ENCODE peak calls at places on chromosomes 2 and 18, in ten cellular contexts. B, U, P, R, Z, W, X, Y, G and I are unnamed samples. For H3K27me3 and H3K36me3, the result is how much of the 10 kb centered on the place peaks cover.

GRCh38 chr2:226849349-226849748 is 13.5 kb downstream of the RHBDD1 start:
- DNase-seq in U (no peak), P (no peak), X (no peak), B (no peak), Z (no peak), Y (no peak), W (no peak), R (no peak), G (no peak), I (no peak)

GRCh38 chr2:37692731-37693130 is 21.3 kb upstream of the CDC42EP3 start:
- DNase-seq in G (no peak), U (no peak), W (no peak), P (no peak), Y (peak), X (no peak), R (peak), Z (no peak), B (no peak), I (no peak)

GRCh38 chr2:44705356-44705755 is 236.1 kb upstream of the SIX3 start:
- DNase-seq in Z (no peak), G (no peak), U (no peak), P (no peak), W (no peak), X (no peak), B (no peak), R (no peak), Y (no peak), I (no peak)

GRCh38 chr2:215542690-215543089 is 106.8 kb upstream of the FN1 start:
- DNase-seq in Z (no peak), B (no peak), X (no peak), G (no peak), U (no peak), W (no peak), Y (no peak), R (no peak), P (no peak), I (no peak)

GRCh38 chr2:119059940-119060339 is 98.6 kb downstream of the C1QL2 start:
- DNase-seq in Z (no peak), G (no peak), R (no peak), U (no peak), W (no peak), B (no peak), Y (no peak), P (no peak), X (no peak), I (no peak)

GRCh38 chr2:1791670-1792069 is 47.4 kb upstream of the PXDN start:
- DNase-seq in P (peak), W (no peak), Z (no peak), Y (no peak), G (no peak), U (no peak), X (no peak), B (no peak), R (peak), I (no peak)

GRCh38 chr2:60948926-60949579 is 67.7 kb downstream of the REL start:
- DNase-seq in B (no peak), Z (no peak), Y (peak), X (no peak), G (no peak), W (no peak), R (peak), P (peak), U (no peak), I (no peak)

GRCh38 chr2:197261808-197262226 is 48.8 kb downstream of the ANKRD44 start:
- DNase-seq in P (no peak), X (no peak), R (peak), W (no peak), Y (no peak), G (no peak), Z (no peak), B (no peak), U (no peak), I (no peak)

GRCh38 chr2:86319700-86320369 is 17.6 kb downstream of the REEP1 start:
- DNase-seq in Y (no peak), P (no peak), Z (no peak), R (no peak), G (no peak), B (no peak), X (no peak), U (no peak), W (no peak), I (no peak)

GRCh38 chr2:153163055-153163454 is 315.5 kb downstream of the RPRM start:
- DNase-seq in X (no peak), B (peak), G (peak), Z (no peak), W (no peak), Y (peak), R (no peak), U (peak), P (peak), I (no peak)

GRCh38 chr18:22745966-22746365 is 187.2 kb upstream of the RBBP8 start:
- DNase-seq in Y (no peak), B (no peak), R (no peak), P (no peak), X (no peak), Z (no peak), G (no peak), W (no peak), U (no peak), I (no peak)

GRCh38 chr2:67776276-67776675 is 286.5 kb downstream of the C1D start:
- DNase-seq in W (no peak), U (no peak), B (no peak), G (no peak), R (no peak), Z (no peak), P (no peak), Y (no peak), X (no peak), I (no peak)

GRCh38 chr2:209073151-209073550 is 350.7 kb upstream of the MAP2 start:
- DNase-seq in U (no peak), R (no peak), B (no peak), W (no peak), X (no peak), G (no peak), Z (no peak), Y (no peak), P (no peak), I (no peak)

GRCh38 chr2:24858996-24859395 is 61.0 kb downstream of the ADCY3 start:
- DNase-seq in U (no peak), Z (no peak), P (no peak), B (no peak), G (no peak), X (no peak), Y (no peak), W (peak), R (no peak), I (no peak)

GRCh38 chr18:56641714-56642331 is 3.4 kb upstream of the TXNL1 start:
- DNase-seq in B (no peak), Z (no peak), R (peak), Y (peak), U (no peak), G (no peak), W (no peak), P (peak), X (no peak), I (no peak)

GRCh38 chr2:202460119-202460518 is 84.0 kb downstream of the BMPR2 start:
- DNase-seq in Y (no peak), R (no peak), P (no peak), Z (no peak), X (no peak), G (no peak), U (no peak), B (no peak), W (no peak), I (no peak)

GRCh38 chr2:3839489-3839888 is 136.1 kb downstream of the DCDC2C start:
- DNase-seq in P (peak), G (no peak), X (no peak), W (no peak), B (no peak), Y (no peak), U (no peak), Z (no peak), R (no peak), I (no peak)

GRCh38 chr2:68745006-68745405 is 10.4 kb downstream of the ARHGAP25 start:
- DNase-seq in P (no peak), B (no peak), X (no peak), U (no peak), Y (no peak), R (no peak), Z (no peak), G (no peak), W (no peak), I (no peak)

GRCh38 chr2:85997016-85997970 is 108.4 kb downstream of the POLR1A start:
- DNase-seq in W (peak), Z (no peak), P (peak), B (peak), R (peak), X (no peak), G (no peak), U (no peak), Y (no peak), I (peak)

GRCh38 chr2:131673400-131674173 is 145.9 kb downstream of the CCDC74A start:
- DNase-seq in Z (peak), G (peak), P (peak), R (peak), B (peak), X (peak), W (peak), U (no peak), Y (peak), I (peak)

GRCh38 chr2:232633413-232634318 is at the start of gene EFHD1:
- DNase-seq in R (peak), U (no peak), Z (peak), X (peak), Y (peak), G (no peak), W (peak), B (peak), P (peak), I (peak)

GRCh38 chr2:109316091-109316490 is 187.1 kb downstream of the SH3RF3 start:
- DNase-seq in W (no peak), U (no peak), P (no peak), B (no peak), X (no peak), R (no peak), Z (no peak), G (no peak), Y (no peak), I (no peak)

GRCh38 chr2:145286716-145287115 is 766.8 kb upstream of the ZEB2 start:
- DNase-seq in G (no peak), X (no peak), Z (no peak), P (no peak), U (no peak), B (no peak), R (no peak), W (no peak), Y (no peak), I (no peak)

GRCh38 chr18:55779461-55779710 is 191.4 kb upstream of the TCF4 start:
- DNase-seq in Z (no peak), R (no peak), X (no peak), B (no peak), W (no peak), G (no peak), P (peak), U (no peak), Y (peak), I (peak)

GRCh38 chr2:199456383-199457146 is 1.2 kb downstream of the SATB2 start:
- DNase-seq in B (no peak), U (no peak), R (no peak), P (peak), G (no peak), W (no peak), X (no peak), Z (no peak), Y (no peak), I (no peak)
- H3K4me3 ChIP-seq in B (no peak), U (peak), R (peak), P (peak), G (peak), W (peak), X (peak), Z (peak), Y (peak), I (peak)

GRCh38 chr2:149039213-149039724 is 770 bp downstream of the LYPD6B start:
- DNase-seq in R (no peak), Y (no peak), B (no peak), U (no peak), W (no peak), G (no peak), X (no peak), P (no peak), Z (no peak), I (no peak)

GRCh38 chr2:149037851-149038250 is 648 bp upstream of the LYPD6B start:
- DNase-seq in X (peak), Z (no peak), W (no peak), G (no peak), B (no peak), P (no peak), R (no peak), U (no peak), Y (peak), I (no peak)

GRCh38 chr2:149034406-149034805 is 4.1 kb upstream of the LYPD6B start:
- DNase-seq in X (no peak), Y (no peak), U (no peak), B (no peak), P (no peak), W (no peak), G (no peak), R (no peak), Z (no peak), I (no peak)

GRCh38 chr2:149038442-149039212 is at the start of gene LYPD6B:
- DNase-seq in B (no peak), R (no peak), X (peak), P (peak), U (no peak), G (no peak), Y (peak), W (no peak), Z (peak), I (peak)

GRCh38 chr2:149036507-149037293 is 1.8 kb upstream of the LYPD6B start:
- DNase-seq in W (no peak), U (no peak), R (no peak), G (no peak), B (no peak), P (no peak), X (no peak), Y (no peak), Z (no peak), I (no peak)
- H3K27me3 ChIP-seq in W (under half), U (under half), R (under half), G (under half), B (under half), P (under half), X (under half), Y (under half), Z (under half), I (under half)

GRCh38 chr2:70161069-70161534 is 29.7 kb downstream of the C2orf42 start:
- DNase-seq in G (no peak), P (no peak), X (peak), W (no peak), B (no peak), Y (peak), U (no peak), R (no peak), Z (peak), I (no peak)

GRCh38 chr2:70160545-70160944 is 30.3 kb downstream of the C2orf42 start:
- DNase-seq in X (no peak), G (no peak), Y (no peak), W (no peak), R (no peak), Z (no peak), P (no peak), U (no peak), B (no peak), I (no peak)
- H3K36me3 ChIP-seq in X (under half), G (under half), Y (under half), W (under half), R (under half), Z (under half), P (under half), U (under half), B (half or more), I (under half)

DNA sequence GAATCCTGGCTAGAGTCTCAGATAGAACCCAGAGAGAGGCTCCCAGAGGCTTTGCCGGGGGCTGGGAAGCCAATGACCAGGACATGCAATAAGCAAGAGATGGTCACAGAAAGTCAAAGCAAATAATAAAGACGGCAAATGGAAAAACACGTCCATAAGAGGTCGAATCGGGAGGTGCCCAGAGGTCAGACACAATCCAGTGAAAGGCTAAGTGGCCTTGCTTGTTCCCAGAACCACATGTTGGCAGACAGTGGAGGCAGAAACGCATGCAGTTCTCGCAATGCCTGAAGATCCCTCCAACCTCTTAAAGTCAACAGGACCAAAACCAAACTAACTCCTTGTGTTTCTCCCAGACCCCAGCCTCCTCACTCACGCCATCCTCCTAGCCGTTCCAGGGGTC is 3.0 kb downstream of the CYB5A start:
- DNase-seq in X (no peak), Y (no peak), Z (no peak), R (no peak), U (no peak), P (peak), B (no peak), G (no peak), W (no peak), I (no peak)
- H3K4me3 ChIP-seq in X (no peak), Y (no peak), Z (peak), R (no peak), U (no peak), P (peak), B (no peak), G (no peak), W (peak), I (no peak)

GRCh38 chr2:112670521-112671022 is 24.8 kb downstream of the SLC20A1 start:
- DNase-seq in U (no peak), X (no peak), P (no peak), B (no peak), W (no peak), R (no peak), Z (no peak), Y (no peak), G (no peak), I (no peak)

GRCh38 chr2:112679484-112679883 is 33.7 kb downstream of the SLC20A1 start:
- DNase-seq in R (no peak), P (peak), X (no peak), Z (no peak), U (no peak), B (no peak), W (no peak), G (no peak), Y (peak), I (peak)

GRCh38 chr2:112669667-112670066 is 23.9 kb downstream of the SLC20A1 start:
- DNase-seq in B (no peak), Y (no peak), U (no peak), G (no peak), Z (peak), X (no peak), P (no peak), W (no peak), R (no peak), I (no peak)

GRCh38 chr2:112673008-112673407 is 27.3 kb downstream of the SLC20A1 start:
- DNase-seq in U (no peak), Z (no peak), R (no peak), Y (no peak), P (no peak), B (no peak), G (no peak), X (no peak), W (no peak), I (no peak)

GRCh38 chr2:112674229-112674628 is 28.5 kb downstream of the SLC20A1 start:
- DNase-seq in B (peak), Z (peak), Y (no peak), R (no peak), P (no peak), G (no peak), U (no peak), W (no peak), X (no peak), I (no peak)
- H3K27me3 ChIP-seq in B (under half), Z (under half), Y (under half), R (under half), P (under half), G (under half), U (under half), W (under half), X (under half), I (under half)

GRCh38 chr2:217807753-217808152 is 195.0 kb downstream of the TNS1 start:
- DNase-seq in R (no peak), B (no peak), G (no peak), P (no peak), Z (no peak), W (peak), U (no peak), X (no peak), Y (no peak), I (no peak)

GRCh38 chr2:217812170-217812569 is 190.6 kb downstream of the TNS1 start:
- DNase-seq in R (no peak), B (no peak), G (no peak), Z (no peak), U (no peak), X (no peak), P (no peak), W (no peak), Y (no peak), I (no peak)

GRCh38 chr2:217808326-217808725 is 194.5 kb downstream of the TNS1 start:
- DNase-seq in B (no peak), U (no peak), R (no peak), Z (no peak), G (no peak), P (no peak), X (no peak), Y (no peak), W (no peak), I (no peak)

GRCh38 chr2:217810275-217810674 is 192.5 kb downstream of the TNS1 start:
- DNase-seq in U (no peak), R (no peak), X (no peak), G (no peak), B (no peak), Z (no peak), W (no peak), Y (no peak), P (no peak), I (no peak)

GRCh38 chr2:217809736-217810135 is 193.1 kb downstream of the TNS1 start:
- DNase-seq in B (no peak), W (no peak), R (no peak), X (no peak), Z (no peak), U (no peak), P (no peak), G (no peak), Y (no peak), I (no peak)
- H3K36me3 ChIP-seq in B (half or more), W (under half), R (half or more), X (under half), Z (under half), U (under half), P (half or more), G (under half), Y (under half), I (half or more)

GRCh38 chr2:39301352-39301751 is 57.6 kb upstream of the CDKL4 start:
- DNase-seq in W (no peak), B (no peak), Z (no peak), R (no peak), Y (no peak), P (no peak), G (no peak), U (no peak), X (no peak), I (no peak)

GRCh38 chr2:39306626-39307025 is 62.9 kb upstream of the CDKL4 start:
- DNase-seq in U (no peak), R (no peak), Y (no peak), Z (no peak), G (no peak), B (no peak), X (no peak), W (no peak), P (no peak), I (no peak)

GRCh38 chr2:39308778-39309177 is 65.0 kb upstream of the CDKL4 start:
- DNase-seq in W (no peak), Y (no peak), P (no peak), U (no peak), B (no peak), G (no peak), Z (no peak), R (no peak), X (no peak), I (no peak)

GRCh38 chr2:39304200-39304599 is 60.4 kb upstream of the CDKL4 start:
- DNase-seq in G (no peak), Y (peak), B (no peak), X (no peak), W (no peak), U (no peak), Z (no peak), P (peak), R (no peak), I (peak)

GRCh38 chr2:39304729-39305128 is 61.0 kb upstream of the CDKL4 start:
- DNase-seq in B (no peak), R (no peak), U (no peak), W (no peak), Y (no peak), X (no peak), P (no peak), G (no peak), Z (no peak), I (no peak)
- H3K4me3 ChIP-seq in B (no peak), R (no peak), U (no peak), W (no peak), Y (no peak), X (no peak), P (no peak), G (no peak), Z (no peak), I (no peak)